ENCODE peak calls at places on chromosome 9, in seven cellular contexts. B, P, J, G, W, L and D are unnamed samples.

GRCh38 chr9:99400184-99400731 is 178.2 kb downstream of the SEC61B start:
- DNase-seq in B (no peak), P (no peak), J (no peak), G (no peak), W (no peak), L (no peak), D (no peak)

GRCh38 chr9:22383720-22384119 is 62.9 kb upstream of the DMRTA1 start:
- DNase-seq in B (no peak), P (no peak), J (no peak), G (no peak), W (no peak), L (no peak), D (no peak)

GRCh38 chr9:96417610-96418073 is 528 bp downstream of the ZNF367 start:
- DNase-seq in B (no peak), P (no peak), J (peak), G (peak), W (no peak), L (no peak), D (no peak)

GRCh38 chr9:112115955-112116354 is 59.1 kb downstream of the SUSD1 start:
- DNase-seq in B (no peak), P (no peak), J (no peak), G (no peak), W (no peak), L (no peak), D (no peak)

GRCh38 chr9:105138306-105138801 is 106.1 kb upstream of the SLC44A1 start:
- DNase-seq in B (no peak), P (no peak), J (peak), G (peak), W (no peak), L (peak), D (no peak)

GRCh38 chr9:38048319-38048969 is 20.6 kb downstream of the SHB start:
- DNase-seq in B (no peak), P (no peak), J (no peak), G (no peak), W (no peak), L (no peak), D (peak)

GRCh38 chr9:114869845-114870244 is 60.5 kb downstream of the TNFSF8 start:
- DNase-seq in B (peak), P (peak), J (peak), G (peak), W (no peak), L (peak), D (no peak)

GRCh38 chr9:126874546-126875314 is 14.3 kb downstream of the ZBTB34 start:
- DNase-seq in B (no peak), P (no peak), J (no peak), G (no peak), W (no peak), L (no peak), D (no peak)

GRCh38 chr9:30410273-30410672 is 1974.2 kb upstream of the ACO1 start:
- DNase-seq in B (no peak), P (no peak), J (no peak), G (no peak), W (no peak), L (no peak), D (no peak)

GRCh38 chr9:102855646-102856045 is 139.5 kb upstream of the CYLC2 start:
- DNase-seq in B (no peak), P (no peak), J (no peak), G (no peak), W (no peak), L (no peak), D (no peak)

GRCh38 chr9:18473551-18474279 is at the start of gene ADAMTSL1:
- DNase-seq in B (peak), P (peak), J (no peak), G (peak), W (no peak), L (no peak), D (no peak)

GRCh38 chr9:89888677-89889076 is 283.9 kb downstream of the GADD45G start:
- DNase-seq in B (peak), P (no peak), J (no peak), G (no peak), W (peak), L (no peak), D (peak)

GRCh38 chr9:110810251-110810976 is 141.8 kb downstream of the MUSK start:
- DNase-seq in B (no peak), P (no peak), J (no peak), G (no peak), W (no peak), L (no peak), D (no peak)

GRCh38 chr9:33331411-33331891 is 41.1 kb downstream of the NFX1 start:
- DNase-seq in B (no peak), P (no peak), J (no peak), G (no peak), W (no peak), L (no peak), D (no peak)

GRCh38 chr9:16145196-16145950 is 592.5 kb downstream of the CCDC171 start:
- DNase-seq in B (no peak), P (no peak), J (no peak), G (no peak), W (no peak), L (no peak), D (no peak)

GRCh38 chr9:92176068-92176799 is 61.0 kb upstream of the SPTLC1 start:
- DNase-seq in B (no peak), P (no peak), J (no peak), G (no peak), W (no peak), L (no peak), D (no peak)

GRCh38 chr9:17509698-17510097 is 69.2 kb upstream of the SH3GL2 start:
- DNase-seq in B (no peak), P (no peak), J (no peak), G (no peak), W (no peak), L (no peak), D (no peak)

GRCh38 chr9:129109952-129110739 is 447 bp downstream of the CRAT start:
- DNase-seq in B (no peak), P (peak), J (no peak), G (peak), W (peak), L (peak), D (no peak)

GRCh38 chr9:926976-927375 is 49.5 kb upstream of the DMRT3 start:
- DNase-seq in B (no peak), P (no peak), J (no peak), G (no peak), W (no peak), L (no peak), D (no peak)

GRCh38 chr9:18075253-18075977 is 398.5 kb upstream of the ADAMTSL1 start:
- DNase-seq in B (no peak), P (no peak), J (no peak), G (peak), W (no peak), L (no peak), D (no peak)

GRCh38 chr9:111743275-111743674 is 51.5 kb downstream of the SHOC1 start:
- DNase-seq in B (no peak), P (no peak), J (peak), G (no peak), W (no peak), L (peak), D (no peak)

GRCh38 chr9:33676746-33677505 is 118.4 kb upstream of the PRSS3 start:
- DNase-seq in B (peak), P (peak), J (no peak), G (peak), W (no peak), L (no peak), D (peak)

GRCh38 chr9:97567182-97567893 is 65.8 kb downstream of the TSTD2 start:
- DNase-seq in B (no peak), P (no peak), J (no peak), G (no peak), W (no peak), L (no peak), D (no peak)

GRCh38 chr9:75699017-75699416 is 191.5 kb upstream of the PCSK5 start:
- DNase-seq in B (no peak), P (no peak), J (no peak), G (no peak), W (no peak), L (no peak), D (no peak)

GRCh38 chr9:38024036-38024681 is 44.9 kb downstream of the SHB start:
- DNase-seq in B (no peak), P (no peak), J (no peak), G (peak), W (no peak), L (peak), D (no peak)

GRCh38 chr9:94645901-94646300 is 6.6 kb upstream of the FBP1 start:
- DNase-seq in B (no peak), P (peak), J (no peak), G (no peak), W (no peak), L (no peak), D (no peak)

GRCh38 chr9:84371737-84372136 is 31.2 kb upstream of the SLC28A3 start:
- DNase-seq in B (no peak), P (no peak), J (peak), G (no peak), W (peak), L (peak), D (no peak)

GRCh38 chr9:86176468-86176867 is 77.1 kb upstream of the GOLM1 start:
- DNase-seq in B (no peak), P (no peak), J (no peak), G (no peak), W (no peak), L (no peak), D (no peak)

GRCh38 chr9:79662553-79662956 is 90.8 kb downstream of the TLE4 start:
- DNase-seq in B (no peak), P (peak), J (no peak), G (no peak), W (no peak), L (no peak), D (no peak)

GRCh38 chr9:87678650-87679355 is 47.1 kb upstream of the CTSL start:
- DNase-seq in B (peak), P (peak), J (peak), G (peak), W (peak), L (peak), D (no peak)

GRCh38 chr9:14062449-14063187 is 251.3 kb downstream of the NFIB start:
- DNase-seq in B (no peak), P (no peak), J (no peak), G (no peak), W (no peak), L (no peak), D (no peak)

GRCh38 chr9:4517274-4517673 is 27.0 kb downstream of the SLC1A1 start:
- DNase-seq in B (no peak), P (no peak), J (peak), G (no peak), W (no peak), L (no peak), D (no peak)

GRCh38 chr9:92535940-92536850 is at the start of gene ECM2:
- DNase-seq in B (no peak), P (no peak), J (no peak), G (no peak), W (no peak), L (no peak), D (no peak)

GRCh38 chr9:109455861-109456260 is 42.2 kb downstream of the PTPN3 start:
- DNase-seq in B (no peak), P (no peak), J (no peak), G (no peak), W (no peak), L (no peak), D (no peak)

GRCh38 chr9:129490583-129491485 is 130.1 kb downstream of the C9orf50 start:
- DNase-seq in B (no peak), P (no peak), J (no peak), G (no peak), W (no peak), L (no peak), D (no peak)

GRCh38 chr9:110835404-110835803 is 166.8 kb downstream of the MUSK start:
- DNase-seq in B (no peak), P (no peak), J (no peak), G (no peak), W (no peak), L (peak), D (no peak)

DNA sequence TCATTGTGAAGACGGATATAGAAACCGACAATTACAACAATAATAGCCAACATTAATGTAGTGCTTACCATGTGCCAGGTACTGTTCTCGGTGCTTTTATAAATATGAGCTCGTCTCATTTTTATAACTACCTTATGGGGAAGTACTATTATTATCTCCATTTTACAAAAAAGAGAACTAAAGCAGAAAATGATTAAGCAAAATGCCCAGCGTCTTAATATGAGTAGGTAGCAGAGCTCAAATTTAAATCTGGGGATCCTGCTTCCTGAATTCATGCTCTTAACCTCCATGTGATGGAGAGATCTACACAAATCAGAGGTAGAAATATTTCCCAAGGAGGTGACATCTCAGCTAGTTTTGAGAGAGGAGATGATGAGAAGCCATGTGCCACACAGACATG is 256.9 kb downstream of the TRIM32 start:
- DNase-seq in B (no peak), P (no peak), J (no peak), G (no peak), W (no peak), L (no peak), D (no peak)
- TF ChIP-seq CTCF in B (no peak), P (no peak), J (no peak), G (no peak), W (no peak), L (no peak), D (no peak)

GRCh38 chr9:132575005-132575609 is 7.3 kb upstream of the BARHL1 start:
- DNase-seq in B (peak), P (peak), J (peak), G (peak), W (peak), L (peak), D (no peak)
- TF ChIP-seq CTCF in B (peak), P (peak), J (peak), G (peak), W (no peak), L (peak), D (peak)

DNA sequence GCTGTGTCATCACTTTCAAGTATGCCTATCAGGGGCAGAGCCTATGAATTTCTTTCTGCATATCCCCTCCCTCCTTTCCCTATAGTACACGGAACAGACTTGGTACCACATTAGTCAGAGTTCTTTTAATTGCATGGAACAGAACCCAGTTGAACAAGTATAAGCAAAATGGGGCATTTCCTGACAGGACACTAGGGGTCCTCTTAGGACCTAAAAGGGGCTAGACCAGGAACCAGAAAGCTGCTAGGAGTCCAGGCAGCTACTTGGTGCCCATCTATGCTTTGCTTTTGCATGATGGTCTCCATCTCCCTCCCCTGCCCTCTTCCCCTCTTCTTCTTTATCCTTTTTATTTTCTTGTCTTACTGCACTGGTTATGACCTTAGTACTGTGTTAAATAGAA is 5.9 kb downstream of the BSPRY start:
- DNase-seq in B (no peak), P (no peak), J (no peak), G (no peak), W (no peak), L (peak), D (no peak)
- TF ChIP-seq CTCF in B (no peak), P (peak), J (no peak), G (no peak), W (no peak), L (peak), D (peak)

DNA sequence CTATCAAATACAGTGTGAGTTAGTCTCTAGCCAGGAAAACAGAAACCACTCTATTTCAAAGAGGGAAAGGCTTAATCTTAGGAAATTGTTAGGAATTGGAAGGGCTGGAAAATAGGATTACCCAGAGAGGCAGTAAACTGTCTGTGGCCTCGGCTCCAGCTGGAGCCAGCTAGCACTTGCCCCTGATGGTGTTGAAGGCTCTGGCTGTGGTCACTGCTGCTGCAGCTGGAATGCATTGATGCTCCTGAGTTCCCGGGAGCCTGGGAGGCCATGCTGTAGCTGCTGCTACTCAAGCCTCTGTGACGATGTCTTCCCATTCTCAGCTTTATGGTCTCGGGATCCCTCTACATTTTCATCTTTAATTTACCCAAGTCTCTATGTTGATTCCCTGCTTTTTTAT is 29.6 kb downstream of the RAD23B start:
- DNase-seq in B (no peak), P (no peak), J (no peak), G (no peak), W (no peak), L (no peak), D (no peak)
- TF ChIP-seq CTCF in B (no peak), P (no peak), J (no peak), G (no peak), W (no peak), L (no peak), D (no peak)

GRCh38 chr9:134178781-134179551 is 14.6 kb upstream of the RNU6ATAC start:
- DNase-seq in B (no peak), P (peak), J (no peak), G (peak), W (no peak), L (no peak), D (peak)
- TF ChIP-seq CTCF in B (no peak), P (no peak), J (no peak), G (no peak), W (no peak), L (peak), D (no peak)

DNA sequence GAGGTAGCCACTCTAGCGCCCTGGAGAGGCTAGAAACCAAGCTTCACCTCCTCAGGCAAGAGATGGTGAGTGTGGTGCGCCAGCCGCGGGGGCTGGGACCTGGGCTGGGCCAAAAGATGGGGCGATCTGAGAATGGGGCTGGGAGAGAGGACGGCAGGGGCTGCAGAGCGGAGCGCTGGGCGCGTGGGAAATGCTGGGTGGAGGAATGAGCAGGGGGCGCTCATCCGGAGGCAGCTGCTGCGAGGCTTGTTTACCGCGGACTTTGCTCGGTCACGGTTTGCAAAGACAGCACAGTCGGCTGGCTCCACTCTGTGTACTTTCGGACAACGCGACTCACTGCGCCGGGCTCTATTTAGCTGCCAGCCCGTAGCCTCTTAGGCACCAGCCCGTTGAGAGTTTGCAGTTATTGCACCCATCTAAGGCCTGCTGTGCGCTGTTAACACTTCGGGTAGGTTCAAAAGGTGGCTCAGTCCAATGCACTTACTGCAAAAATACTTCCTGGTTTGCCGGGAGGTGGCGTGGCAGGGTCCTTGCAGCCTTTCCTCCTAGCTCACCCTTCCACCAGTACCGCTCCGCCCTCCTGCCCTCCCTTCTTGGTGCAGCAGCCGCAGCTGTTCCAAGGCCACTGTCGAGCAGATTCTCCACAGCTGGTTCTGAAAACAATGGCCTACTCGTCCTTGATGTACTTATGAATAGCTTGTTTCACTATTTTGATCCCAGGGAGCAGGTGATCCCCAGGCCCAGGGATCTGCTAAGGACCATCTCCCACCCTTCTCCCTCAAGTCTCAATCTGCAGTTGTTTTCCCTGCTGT is 1.3 kb downstream of the LURAP1L start:
- DNase-seq in B (peak), P (peak), J (peak), G (peak), W (peak), L (peak), D (peak)
- TF ChIP-seq CTCF in B (peak), P (peak), J (peak), G (peak), W (no peak), L (peak), D (peak)

GRCh38 chr9:134811673-134812668 is 68.6 kb upstream of the FCN2 start:
- DNase-seq in B (no peak), P (no peak), J (no peak), G (no peak), W (peak), L (no peak), D (no peak)
- TF ChIP-seq CTCF in B (no peak), P (no peak), J (no peak), G (no peak), W (no peak), L (no peak), D (peak)

GRCh38 chr9:113587471-113588031 is 124.0 kb downstream of the RGS3 start:
- DNase-seq in B (no peak), P (peak), J (no peak), G (no peak), W (no peak), L (no peak), D (peak)
- TF ChIP-seq CTCF in B (peak), P (peak), J (no peak), G (no peak), W (no peak), L (peak), D (peak)

GRCh38 chr9:69931340-69931739 is 110.7 kb downstream of the CFAP95 start:
- DNase-seq in B (no peak), P (peak), J (no peak), G (no peak), W (no peak), L (peak), D (no peak)

GRCh38 chr9:69936427-69936826 is 107.2 kb upstream of the MAMDC2 start:
- DNase-seq in B (no peak), P (no peak), J (no peak), G (no peak), W (no peak), L (no peak), D (no peak)

GRCh38 chr9:69933445-69933844 is 110.2 kb upstream of the MAMDC2 start:
- DNase-seq in B (no peak), P (no peak), J (no peak), G (no peak), W (no peak), L (no peak), D (no peak)

GRCh38 chr9:69937358-69937757 is 106.3 kb upstream of the MAMDC2 start:
- DNase-seq in B (no peak), P (no peak), J (no peak), G (no peak), W (no peak), L (no peak), D (no peak)

DNA sequence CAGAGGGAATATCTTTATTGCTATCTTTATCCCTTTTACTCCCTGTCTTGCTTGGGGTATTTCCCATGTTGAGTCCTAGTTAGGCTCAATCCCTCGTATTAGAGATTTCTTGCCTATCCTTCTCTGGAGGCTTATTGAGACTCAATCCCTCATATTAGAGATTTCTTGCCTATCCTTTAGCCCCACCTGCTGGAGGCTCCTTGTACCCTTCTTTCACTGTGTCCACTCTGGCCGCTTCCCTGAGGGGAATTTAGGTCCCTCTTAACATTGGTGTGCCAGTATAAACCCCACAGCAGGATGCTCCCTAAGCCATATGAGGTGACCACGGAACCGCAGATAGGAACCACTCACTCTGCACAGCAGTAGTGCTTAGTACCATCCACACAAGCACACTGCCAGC is 110.7 kb upstream of the MAMDC2 start:
- DNase-seq in B (no peak), P (peak), J (peak), G (no peak), W (no peak), L (peak), D (no peak)
- TF ChIP-seq CTCF in B (no peak), P (peak), J (no peak), G (no peak), W (no peak), L (peak), D (peak)